ENCODE peak calls at places on chromosomes 4 and X, in seven cellular contexts. A is fibroblast of lung, I is left lung, G is A549, H is astrocyte, U is ovary, W is adrenal gland. B is an unnamed sample.

GRCh38 chr4:123235431-123235830 is 161.2 kb upstream of the SPRY1 start:
- DNase-seq in G (no peak), W (no peak), I (no peak), A (peak; percentile 85), H (peak; percentile 84), U (no peak), B (no peak)

GRCh38 chrX:16567681-16568080 is 82.3 kb upstream of the S100G start:
- DNase-seq in I (no peak), W (no peak), H (no peak), A (no peak), G (no peak), U (no peak), B (no peak)

GRCh38 chr4:76016383-76016782 is 6.9 kb downstream of the CXCL10 start:
- DNase-seq in G (no peak), W (no peak), I (no peak), U (no peak), A (no peak), H (no peak), B (no peak)

GRCh38 chrX:77167993-77168392 is 279.2 kb upstream of the FGF16 start:
- DNase-seq in I (no peak), H (no peak), G (no peak), U (no peak), W (peak; percentile 3), A (no peak), B (no peak)

GRCh38 chr4:152243890-152244595 is 291.8 kb downstream of the FBXW7 start:
- DNase-seq in A (peak; percentile 17), W (peak; percentile 27), H (peak; percentile 3), I (no peak), G (no peak), U (no peak), B (peak; percentile 82)

GRCh38 chr4:186617921-186618320 is 62.6 kb upstream of the MTNR1A start:
- DNase-seq in W (no peak), G (no peak), U (no peak), I (no peak), A (peak; percentile 39), H (peak; percentile 18), B (no peak)

GRCh38 chr4:109065006-109065405 is 237.5 kb downstream of the COL25A1 start:
- DNase-seq in H (no peak), G (no peak), I (no peak), U (no peak), W (no peak), A (no peak), B (no peak)

GRCh38 chrX:40646489-40647306 is 663 bp downstream of the CXorf38 start:
- DNase-seq in H (no peak), A (peak; percentile 27), W (peak; percentile 40), U (peak; percentile 62), G (peak; percentile 10), I (peak; percentile 87), B (peak; percentile 61)

GRCh38 chr4:171891038-171891437 is 77.8 kb downstream of the GALNTL6 start:
- DNase-seq in W (no peak), H (no peak), A (no peak), G (no peak), U (no peak), I (no peak), B (no peak)

GRCh38 chr4:185895866-185896265 is 83.9 kb upstream of the SORBS2 start:
- DNase-seq in G (no peak), U (no peak), A (peak; percentile 20), W (no peak), H (no peak), I (no peak), B (no peak)

GRCh38 chr4:8096690-8097061 is 61.9 kb downstream of the ABLIM2 start:
- DNase-seq in I (peak; percentile 65), H (no peak), A (no peak), W (no peak), G (no peak), U (no peak), B (no peak)

GRCh38 chr4:110458494-110459266 is 17.3 kb upstream of the ENPEP start:
- DNase-seq in I (no peak), U (no peak), A (no peak), G (no peak), W (no peak), H (no peak), B (no peak)

GRCh38 chrX:40663880-40664630 is 16.7 kb upstream of the CXorf38 start:
- DNase-seq in G (peak; percentile 39), W (peak; percentile 9), H (peak; percentile 5), A (peak; percentile 18), I (no peak), U (no peak), B (no peak)

GRCh38 chrX:21905976-21906375 is 34.5 kb upstream of the SMS start:
- DNase-seq in H (no peak), A (no peak), G (no peak), U (no peak), W (no peak), I (no peak), B (no peak)

GRCh38 chrX:154655346-154655745 is 2.0 kb upstream of the CTAG2 start:
- DNase-seq in W (no peak), G (no peak), H (no peak), I (no peak), A (no peak), U (no peak), B (no peak)

GRCh38 chrX:129522184-129523059 is 868 bp downstream of the SMARCA1 start:
- DNase-seq in H (peak; percentile 48), I (peak; percentile 66), G (peak; percentile 66), A (peak; percentile 69), W (peak; percentile 68), U (peak; percentile 71), B (no peak)

GRCh38 chr4:123250843-123251242 is 145.8 kb upstream of the SPRY1 start:
- DNase-seq in I (no peak), A (peak; percentile 71), W (peak; percentile 40), G (no peak), U (peak; percentile 19), H (peak; percentile 60), B (no peak)

GRCh38 chrX:43508694-43509093 is 147.4 kb upstream of the MAOA start:
- DNase-seq in A (no peak), W (no peak), H (no peak), G (no peak), U (no peak), I (no peak), B (no peak)

GRCh38 chrX:40581333-40581910 is 652 bp downstream of the ATP6AP2 start:
- DNase-seq in U (no peak), G (no peak), W (no peak), H (peak; percentile 2), I (no peak), A (peak; percentile 4), B (no peak)

GRCh38 chr4:110165382-110166285 is 32.8 kb downstream of the ELOVL6 start:
- DNase-seq in A (peak; percentile 84), I (no peak), W (peak; percentile 53), H (peak; percentile 74), G (peak; percentile 19), U (no peak), B (no peak)

GRCh38 chrX:19810370-19810769 is 77.0 kb downstream of the SH3KBP1 start:
- DNase-seq in G (no peak), W (no peak), A (no peak), U (no peak), I (no peak), H (no peak), B (no peak)

GRCh38 chrX:19807414-19807813 is 80.0 kb downstream of the SH3KBP1 start:
- DNase-seq in U (no peak), I (no peak), G (no peak), A (no peak), W (no peak), H (no peak), B (no peak)

GRCh38 chrX:19811807-19812604 is 75.4 kb downstream of the SH3KBP1 start:
- DNase-seq in G (no peak), I (no peak), H (peak; percentile 81), W (no peak), U (no peak), A (peak; percentile 84), B (no peak)

GRCh38 chrX:19814240-19814639 is 73.2 kb downstream of the SH3KBP1 start:
- DNase-seq in A (no peak), H (no peak), W (peak; percentile 5), I (no peak), U (no peak), G (peak; percentile 4), B (no peak)

GRCh38 chrX:19810809-19811208 is 76.6 kb downstream of the SH3KBP1 start:
- DNase-seq in G (no peak), H (no peak), A (no peak), W (no peak), U (no peak), I (no peak), B (no peak)
- H3K9me3 ChIP-seq in G (no peaks in the 10 kb centered on the region), H (no peaks in the 10 kb centered on the region), A (no peaks in the 10 kb centered on the region), W (no peaks in the 10 kb centered on the region), U (no peaks in the 10 kb centered on the region), I (no peaks in the 10 kb centered on the region), B (no peaks in the 10 kb centered on the region)

GRCh38 chr4:87498446-87498900 is 30.7 kb downstream of the SPARCL1 start:
- DNase-seq in G (no peak), H (peak; percentile 30), W (peak; percentile 26), U (no peak), I (no peak), A (peak; percentile 43), B (no peak)
- H3K4me3 ChIP-seq in G (no peak overlapping the region), H (no peak overlapping the region), W (no peak overlapping the region), U (no peak overlapping the region), I (no peak overlapping the region), A (peak overlapping the region; percentile 42), B (no peak overlapping the region)

GRCh38 chr4:3838437-3839380 is 72.5 kb downstream of the ADRA2C start:
- DNase-seq in W (no peak), H (no peak), A (no peak), I (peak; percentile 38), U (no peak), G (no peak), B (no peak)
- H3K9me3 ChIP-seq in W (no peaks in the 10 kb centered on the region), H (no peaks in the 10 kb centered on the region), A (no peaks in the 10 kb centered on the region), I (no peaks in the 10 kb centered on the region), U (no peaks in the 10 kb centered on the region), G (no peaks in the 10 kb centered on the region), B (no peaks in the 10 kb centered on the region)

GRCh38 chrX:19848110-19848509 is 39.3 kb downstream of the SH3KBP1 start:
- DNase-seq in H (no peak), A (no peak), G (no peak), I (no peak), U (no peak), W (no peak), B (no peak)

GRCh38 chrX:19846995-19847790 is 40.2 kb downstream of the SH3KBP1 start:
- DNase-seq in G (peak; percentile 39), I (no peak), W (peak; percentile 79), A (peak; percentile 87), U (peak; percentile 50), H (peak; percentile 84), B (peak; percentile 62)

GRCh38 chrX:19852014-19853005 is 35.1 kb downstream of the SH3KBP1 start:
- DNase-seq in G (no peak), U (no peak), I (no peak), W (peak; percentile 43), H (peak; percentile 80), A (peak; percentile 85), B (no peak)

DNA sequence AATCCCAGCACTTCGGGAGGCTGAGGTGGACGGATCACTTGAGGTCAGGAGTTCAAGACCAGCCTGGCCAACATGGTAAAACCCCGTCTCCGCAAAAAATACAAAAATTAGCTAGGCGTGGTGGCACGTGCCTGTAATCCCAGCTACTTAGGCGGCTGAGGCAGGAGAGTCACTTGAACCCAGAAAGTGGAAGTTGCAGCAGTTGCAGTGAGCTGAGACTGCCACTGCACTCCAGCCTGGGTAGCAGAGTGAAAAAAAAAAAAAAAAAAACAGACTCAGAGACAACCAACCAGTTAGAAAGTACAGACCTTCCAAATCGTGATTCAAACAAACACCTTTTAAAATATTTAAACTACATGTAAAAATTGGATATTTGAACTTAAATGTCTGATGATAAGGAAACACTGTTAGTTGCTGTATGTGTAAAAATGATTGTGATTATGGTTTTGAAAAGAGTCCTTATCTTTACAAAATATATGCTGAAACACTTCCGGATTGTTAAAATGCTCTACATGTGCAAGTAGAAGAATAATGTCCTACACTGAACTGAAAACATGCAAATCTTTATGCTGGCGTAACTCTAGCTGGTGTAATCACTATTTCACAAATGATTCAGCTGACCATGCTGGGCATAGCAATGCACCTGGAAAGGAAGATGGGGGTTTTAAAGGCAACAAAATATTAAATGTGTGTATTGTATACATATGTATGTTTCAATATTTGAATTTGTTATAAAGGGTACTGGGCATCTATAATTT is 37.8 kb downstream of the SH3KBP1 start:
- DNase-seq in H (no peak), I (no peak), G (no peak), W (no peak), A (no peak), U (no peak), B (no peak)
- H3K4me3 ChIP-seq in H (no peak overlapping the region), I (no peak overlapping the region), G (no peak overlapping the region), W (no peak overlapping the region), A (no peak overlapping the region), U (no peak overlapping the region), B (no peak overlapping the region)